ENCODE peak calls at places on chromosomes 7 and 10, in four cellular contexts. One of them, this sample, is unnamed.

GRCh38 chr7:26584964-26585650 is 279.3 kb downstream of the SKAP2 start:
- DNase-seq in K562: peak; percentile 2
- DNase-seq in HepG2: no peak
- DNase-seq in HCT116: no peak
- DNase-seq in this sample: no peak

GRCh38 chr7:41755100-41755499 is 52.2 kb upstream of the INHBA start:
- DNase-seq in HCT116: no peak
- DNase-seq in HepG2: no peak
- DNase-seq in K562: no peak
- DNase-seq in this sample: no peak

GRCh38 chr7:27709137-27710075 is 30.6 kb upstream of the TAX1BP1 start:
- DNase-seq in HCT116: no peak
- DNase-seq in K562: no peak
- DNase-seq in HepG2: no peak
- DNase-seq in this sample: peak; percentile 26

GRCh38 chr7:15922002-15922401 is 235.5 kb upstream of the MEOX2 start:
- DNase-seq in K562: no peak
- DNase-seq in HepG2: no peak
- DNase-seq in HCT116: no peak
- DNase-seq in this sample: no peak

GRCh38 chr7:132764762-132765161 is 188.5 kb upstream of the PLXNA4 start:
- DNase-seq in HepG2: no peak
- DNase-seq in K562: no peak
- DNase-seq in HCT116: no peak
- DNase-seq in this sample: no peak

GRCh38 chr10:60573342-60573741 is 183.7 kb upstream of the ANK3 start:
- DNase-seq in HepG2: no peak
- DNase-seq in HCT116: no peak
- DNase-seq in K562: no peak
- DNase-seq in this sample: no peak

GRCh38 chr7:127913686-127914085 is 117.6 kb downstream of the LRRC4 start:
- DNase-seq in K562: no peak
- DNase-seq in HCT116: no peak
- DNase-seq in HepG2: no peak
- DNase-seq in this sample: no peak

GRCh38 chr10:115744089-115744488 is 528.9 kb downstream of the GFRA1 start:
- DNase-seq in HepG2: no peak
- DNase-seq in K562: no peak
- DNase-seq in HCT116: no peak
- DNase-seq in this sample: no peak

GRCh38 chr7:74083928-74084721 is 521 bp downstream of the LIMK1 start:
- DNase-seq in HCT116: no peak
- DNase-seq in K562: peak; percentile 71
- DNase-seq in HepG2: no peak
- DNase-seq in this sample: peak; percentile 91

GRCh38 chr10:59027975-59028640 is 148.3 kb upstream of the PHYHIPL start:
- DNase-seq in HepG2: no peak
- DNase-seq in HCT116: no peak
- DNase-seq in K562: no peak
- DNase-seq in this sample: no peak

GRCh38 chr7:131071786-131072504 is 255.7 kb upstream of the MKLN1 start:
- DNase-seq in HepG2: no peak
- DNase-seq in HCT116: no peak
- DNase-seq in K562: peak; percentile 99
- DNase-seq in this sample: peak; percentile 37

GRCh38 chr10:72272689-72273409 is 875 bp upstream of the DDIT4 start:
- DNase-seq in K562: peak; percentile 97
- DNase-seq in HepG2: peak; percentile 88
- DNase-seq in HCT116: peak; percentile 80
- DNase-seq in this sample: peak; percentile 89

GRCh38 chr10:99339077-99339476 is 9.9 kb downstream of the CNNM1 start:
- DNase-seq in HCT116: no peak
- DNase-seq in K562: no peak
- DNase-seq in HepG2: peak; percentile 53
- DNase-seq in this sample: no peak

GRCh38 chr10:119177708-119178370 is 773 bp downstream of the PRDX3 start:
- DNase-seq in HCT116: no peak
- DNase-seq in K562: peak; percentile 16
- DNase-seq in HepG2: peak; percentile 77
- DNase-seq in this sample: no peak

GRCh38 chr10:69891057-69891617 is 89.4 kb downstream of the COL13A1 start:
- DNase-seq in HCT116: no peak
- DNase-seq in K562: no peak
- DNase-seq in HepG2: no peak
- DNase-seq in this sample: no peak

GRCh38 chr7:32564542-32564941 is 69.3 kb downstream of the AVL9 start:
- DNase-seq in HepG2: no peak
- DNase-seq in HCT116: no peak
- DNase-seq in K562: no peak
- DNase-seq in this sample: no peak

GRCh38 chr10:62662471-62662870 is 142.0 kb upstream of the ADO start:
- DNase-seq in K562: no peak
- DNase-seq in HCT116: no peak
- DNase-seq in HepG2: no peak
- DNase-seq in this sample: no peak

GRCh38 chr10:128028508-128029279 is 97.5 kb downstream of the MKI67 start:
- DNase-seq in HCT116: no peak
- DNase-seq in K562: no peak
- DNase-seq in HepG2: no peak
- DNase-seq in this sample: no peak

GRCh38 chr7:86848226-86848625 is 204.5 kb downstream of the GRM3 start:
- DNase-seq in K562: no peak
- DNase-seq in HepG2: no peak
- DNase-seq in HCT116: no peak
- DNase-seq in this sample: no peak

GRCh38 chr10:46106410-46107255 is 60.6 kb upstream of the MSMB start:
- DNase-seq in HCT116: peak; percentile 21
- DNase-seq in K562: peak; percentile 71
- DNase-seq in HepG2: peak; percentile 73
- DNase-seq in this sample: peak; percentile 86

GRCh38 chr10:74056081-74056818 is 58.3 kb downstream of the VCL start:
- DNase-seq in HepG2: peak; percentile 65
- DNase-seq in HCT116: peak; percentile 37
- DNase-seq in K562: peak; percentile 70
- DNase-seq in this sample: no peak

GRCh38 chr7:66167773-66168367 is 37.3 kb upstream of the TPST1 start:
- DNase-seq in K562: no peak
- DNase-seq in HCT116: no peak
- DNase-seq in HepG2: peak; percentile 31
- DNase-seq in this sample: peak; percentile 39

GRCh38 chr10:13971586-13972475 is 358.9 kb downstream of the FRMD4A start:
- DNase-seq in HepG2: no peak
- DNase-seq in HCT116: no peak
- DNase-seq in K562: no peak
- DNase-seq in this sample: no peak

GRCh38 chr7:24979470-24979862 is 512 bp downstream of the OSBPL3 start:
- DNase-seq in HepG2: peak; percentile 47
- DNase-seq in HCT116: no peak
- DNase-seq in K562: peak; percentile 84
- DNase-seq in this sample: peak; percentile 86

GRCh38 chr7:139799586-139799985 is 21.8 kb upstream of the HIPK2 start:
- DNase-seq in HepG2: no peak
- DNase-seq in K562: no peak
- DNase-seq in HCT116: no peak
- DNase-seq in this sample: no peak

GRCh38 chr7:133545613-133546012 is 292.7 kb downstream of the EXOC4 start:
- DNase-seq in HepG2: no peak
- DNase-seq in HCT116: no peak
- DNase-seq in K562: no peak
- DNase-seq in this sample: no peak

GRCh38 chr10:128218161-128218560 is 91.9 kb upstream of the MKI67 start:
- DNase-seq in K562: no peak
- DNase-seq in HCT116: no peak
- DNase-seq in HepG2: no peak
- DNase-seq in this sample: no peak

GRCh38 chr7:106071356-106071998 is 40.6 kb downstream of the SYPL1 start:
- DNase-seq in K562: no peak
- DNase-seq in HepG2: no peak
- DNase-seq in HCT116: no peak
- DNase-seq in this sample: peak; percentile 49

GRCh38 chr10:2839081-2839725 is 228.1 kb upstream of the PFKP start:
- DNase-seq in HepG2: peak; percentile 33
- DNase-seq in K562: peak; percentile 57
- DNase-seq in HCT116: no peak
- DNase-seq in this sample: peak; percentile 57

GRCh38 chr7:131028293-131028692 is 294.3 kb upstream of the KLF14 start:
- DNase-seq in K562: no peak
- DNase-seq in HCT116: no peak
- DNase-seq in HepG2: no peak
- DNase-seq in this sample: no peak

GRCh38 chr10:89062861-89063260 is 72.3 kb downstream of the FAS start:
- DNase-seq in HepG2: no peak
- DNase-seq in K562: peak; percentile 9
- DNase-seq in HCT116: no peak
- DNase-seq in this sample: no peak

GRCh38 chr7:4196121-4196819 is 485.8 kb upstream of the FOXK1 start:
- DNase-seq in HepG2: no peak
- DNase-seq in K562: no peak
- DNase-seq in HCT116: no peak
- DNase-seq in this sample: no peak

GRCh38 chr7:26782501-26782900 is 81.9 kb downstream of the SKAP2 start:
- DNase-seq in HepG2: no peak
- DNase-seq in K562: no peak
- DNase-seq in HCT116: no peak
- DNase-seq in this sample: no peak

GRCh38 chr7:87127019-87127418 is 25.2 kb upstream of the DMTF1 start:
- DNase-seq in HCT116: no peak
- DNase-seq in HepG2: no peak
- DNase-seq in K562: no peak
- DNase-seq in this sample: no peak

GRCh38 chr7:39987641-39988347 is 37.7 kb downstream of the CDK13 start:
- DNase-seq in K562: no peak
- DNase-seq in HCT116: no peak
- DNase-seq in HepG2: no peak
- DNase-seq in this sample: no peak
- TF ChIP-seq ELF1 in K562: no peak
- TF ChIP-seq ELF1 in HCT116: no peak
- TF ChIP-seq ELF1 in HepG2: no peak
- TF ChIP-seq ELF1 in this sample: no peak

GRCh38 chr10:63935705-63936104 is 414.5 kb downstream of the REEP3 start:
- DNase-seq in K562: peak; percentile 6
- DNase-seq in HCT116: no peak
- DNase-seq in HepG2: no peak
- DNase-seq in this sample: no peak
- TF ChIP-seq CTCF in K562: no peak
- TF ChIP-seq CTCF in HCT116: peak; percentile 42
- TF ChIP-seq CTCF in HepG2: peak; percentile 26
- TF ChIP-seq CTCF in this sample: peak; percentile 23

DNA sequence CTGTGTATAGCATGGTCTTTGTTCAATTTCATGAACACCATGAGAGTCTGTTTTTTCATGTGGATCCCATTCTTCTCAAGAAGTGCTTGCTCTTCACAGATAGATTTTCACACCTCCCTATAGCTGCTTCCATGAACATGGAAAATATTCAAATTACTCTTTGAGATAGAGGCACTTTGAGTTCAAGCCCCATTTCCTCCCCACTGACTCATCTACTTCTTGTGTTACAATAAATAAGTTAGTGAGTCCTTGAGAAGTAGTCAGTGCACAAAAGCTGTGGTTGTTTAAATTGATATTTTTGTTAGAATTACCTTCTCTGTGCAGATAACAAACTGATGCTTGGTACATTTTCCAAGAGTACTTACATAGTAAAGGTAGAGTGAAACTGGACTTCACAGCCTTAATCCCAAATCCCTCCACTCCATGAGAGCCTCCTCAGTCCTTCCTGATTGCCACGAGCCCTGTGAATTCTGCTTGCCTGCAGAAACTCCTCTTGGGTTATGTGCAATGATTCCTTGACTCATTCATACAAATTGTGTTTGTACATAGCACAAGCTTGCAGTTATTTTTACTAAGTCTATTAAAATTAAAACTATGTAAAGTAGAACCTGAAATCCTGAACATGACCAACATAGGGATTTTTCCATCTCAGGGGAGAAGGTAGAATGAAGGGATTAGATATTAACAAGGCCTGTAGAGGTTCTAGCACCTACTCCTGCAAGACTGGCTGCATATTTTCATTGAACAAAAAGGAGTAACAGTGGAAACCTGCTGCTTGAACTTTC is 496.2 kb downstream of the TNS3 start:
- DNase-seq in HepG2: no peak
- DNase-seq in HCT116: no peak
- DNase-seq in K562: no peak
- DNase-seq in this sample: no peak
- TF ChIP-seq JUND in HepG2: no peak
- TF ChIP-seq JUND in HCT116: no peak
- TF ChIP-seq JUND in K562: no peak
- TF ChIP-seq JUND in this sample: no peak

GRCh38 chr7:101410743-101411476 is 48.2 kb downstream of the COL26A1 start:
- DNase-seq in HepG2: peak; percentile 41
- DNase-seq in K562: peak; percentile 56
- DNase-seq in HCT116: peak; percentile 27
- DNase-seq in this sample: peak; percentile 94
- TF ChIP-seq ELF1 in HepG2: no peak
- TF ChIP-seq ELF1 in K562: no peak
- TF ChIP-seq ELF1 in HCT116: no peak
- TF ChIP-seq ELF1 in this sample: no peak

GRCh38 chr10:129332476-129332875 is 134.6 kb upstream of the MGMT start:
- DNase-seq in HepG2: no peak
- DNase-seq in HCT116: peak; percentile 6
- DNase-seq in K562: peak; percentile 41
- DNase-seq in this sample: peak; percentile 56
- TF ChIP-seq CTCF in HepG2: no peak
- TF ChIP-seq CTCF in HCT116: peak; percentile 82
- TF ChIP-seq CTCF in K562: peak; percentile 50
- TF ChIP-seq CTCF in this sample: no peak

GRCh38 chr10:97025613-97026242 is 160.0 kb downstream of the SLIT1 start:
- DNase-seq in K562: peak; percentile 65
- DNase-seq in HCT116: peak; percentile 47
- DNase-seq in HepG2: peak; percentile 50
- DNase-seq in this sample: peak; percentile 70
- TF ChIP-seq JUND in K562: no peak
- TF ChIP-seq JUND in HCT116: no peak
- TF ChIP-seq JUND in HepG2: no peak
- TF ChIP-seq JUND in this sample: no peak

This sample was measured in SK-N-SH.